ENCODE peak calls at places on chromosome 5, in seven cellular contexts. K, A, H, Y, P, G and X are unnamed samples.

GRCh38 chr5:134073404-134073803 is 41.1 kb upstream of the TCF7 start:
- DNase-seq in K (no peak), A (peak; percentile 29), H (no peak), Y (no peak), P (no peak), G (no peak), X (no peak)

GRCh38 chr5:154470949-154471870 is 6.8 kb downstream of the HAND1 start:
- DNase-seq in K (no peak), A (no peak), H (peak; percentile 32), Y (no peak), P (no peak), G (no peak), X (no peak)

GRCh38 chr5:178291969-178292825 is 59.6 kb upstream of the PHYKPL start:
- DNase-seq in K (no peak), A (no peak), H (no peak), Y (no peak), P (no peak), G (no peak), X (no peak)

GRCh38 chr5:158988987-158989624 is 110.6 kb downstream of the EBF1 start:
- DNase-seq in K (no peak), A (no peak), H (no peak), Y (no peak), P (no peak), G (no peak), X (no peak)

GRCh38 chr5:112436139-112436538 is 17.1 kb upstream of the EPB41L4A start:
- DNase-seq in K (no peak), A (no peak), H (no peak), Y (no peak), P (no peak), G (no peak), X (no peak)

GRCh38 chr5:172505840-172506638 is 51.7 kb upstream of the SH3PXD2B start:
- DNase-seq in K (no peak), A (no peak), H (no peak), Y (no peak), P (no peak), G (peak; percentile 12), X (no peak)

GRCh38 chr5:146340260-146341081 is 1.8 kb downstream of the POU4F3 start:
- DNase-seq in K (no peak), A (peak; percentile 68), H (peak; percentile 79), Y (peak; percentile 81), P (peak; percentile 66), G (peak; percentile 39), X (no peak)

GRCh38 chr5:172534229-172535169 is 80.2 kb upstream of the SH3PXD2B start:
- DNase-seq in K (peak; percentile 4), A (peak; percentile 18), H (no peak), Y (no peak), P (no peak), G (peak; percentile 50), X (no peak)

GRCh38 chr5:181100121-181101015 is 30.6 kb downstream of the OR2V1 start:
- DNase-seq in K (no peak), A (peak; percentile 4), H (peak; percentile 46), Y (no peak), P (peak; percentile 34), G (no peak), X (no peak)

GRCh38 chr5:83767409-83767992 is 46.8 kb upstream of the HAPLN1 start:
- DNase-seq in K (peak; percentile 19), A (peak; percentile 6), H (peak; percentile 37), Y (peak; percentile 4), P (no peak), G (no peak), X (no peak)

GRCh38 chr5:42036379-42036778 is 111.3 kb downstream of the FBXO4 start:
- DNase-seq in K (no peak), A (no peak), H (no peak), Y (no peak), P (no peak), G (no peak), X (no peak)

GRCh38 chr5:87121315-87122170 is 146.1 kb upstream of the RASA1 start:
- DNase-seq in K (peak; percentile 71), A (peak; percentile 94), H (peak; percentile 19), Y (no peak), P (no peak), G (no peak), X (no peak)

GRCh38 chr5:179766726-179767455 is 26.9 kb upstream of the LTC4S start:
- DNase-seq in K (no peak), A (peak; percentile 25), H (no peak), Y (no peak), P (no peak), G (no peak), X (no peak)

GRCh38 chr5:179768326-179769085 is 25.3 kb upstream of the LTC4S start:
- DNase-seq in K (no peak), A (peak; percentile 25), H (peak; percentile 75), Y (no peak), P (no peak), G (no peak), X (no peak)

GRCh38 chr5:179763215-179763945 is 30.4 kb upstream of the LTC4S start:
- DNase-seq in K (peak; percentile 38), A (peak; percentile 92), H (peak; percentile 91), Y (peak; percentile 51), P (peak; percentile 78), G (peak; percentile 79), X (peak; percentile 40)

GRCh38 chr5:179765400-179765799 is 28.4 kb upstream of the LTC4S start:
- DNase-seq in K (no peak), A (peak; percentile 95), H (peak; percentile 44), Y (no peak), P (no peak), G (no peak), X (no peak)

GRCh38 chr5:179766021-179766725 is 27.6 kb upstream of the LTC4S start:
- DNase-seq in K (no peak), A (peak; percentile 85), H (no peak), Y (no peak), P (peak; percentile 29), G (no peak), X (no peak)
- H3K9ac ChIP-seq in K (no peak overlapping the region), A (no peak overlapping the region), H (peak overlapping the region; percentile 20), Y (no peak overlapping the region), P (peak overlapping the region; percentile 36), G (no peak overlapping the region), X (no peak overlapping the region)

GRCh38 chr5:472076-472655 is 29.2 kb downstream of the EXOC3 start:
- DNase-seq in K (no peak), A (peak; percentile 13), H (no peak), Y (no peak), P (peak; percentile 51), G (peak; percentile 41), X (no peak)

GRCh38 chr5:472656-473343 is 29.8 kb downstream of the EXOC3 start:
- DNase-seq in K (peak; percentile 54), A (peak; percentile 72), H (peak; percentile 86), Y (peak; percentile 79), P (peak; percentile 100), G (peak; percentile 85), X (peak; percentile 39)

GRCh38 chr5:470961-471749 is 28.2 kb downstream of the EXOC3 start:
- DNase-seq in K (no peak), A (no peak), H (no peak), Y (no peak), P (no peak), G (no peak), X (no peak)

GRCh38 chr5:469752-470483 is 26.9 kb downstream of the EXOC3 start:
- DNase-seq in K (no peak), A (no peak), H (no peak), Y (no peak), P (no peak), G (no peak), X (no peak)

DNA sequence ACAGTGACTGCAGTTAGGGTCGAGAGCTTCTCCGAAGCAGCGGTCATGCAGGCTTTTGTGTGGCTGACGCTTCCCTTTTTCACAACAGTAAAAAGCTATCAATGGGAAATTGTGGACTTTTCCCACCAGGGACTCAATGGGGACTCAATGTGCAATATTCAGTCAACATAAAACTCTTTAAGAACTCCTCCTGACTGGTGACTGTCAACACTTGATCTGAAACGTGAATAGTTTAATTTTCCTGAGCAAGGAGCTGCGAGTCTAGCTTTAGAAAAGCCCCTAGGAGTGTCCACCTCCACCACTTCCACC is 28.7 kb downstream of the EXOC3 start:
- DNase-seq in K (no peak), A (no peak), H (no peak), Y (no peak), P (no peak), G (no peak), X (no peak)
- H3K9ac ChIP-seq in K (peak overlapping the region; percentile 89), A (peak overlapping the region; percentile 88), H (peak overlapping the region; percentile 89), Y (no peak overlapping the region), P (peak overlapping the region; percentile 96), G (peak overlapping the region; percentile 62), X (peak overlapping the region; percentile 92)

DNA sequence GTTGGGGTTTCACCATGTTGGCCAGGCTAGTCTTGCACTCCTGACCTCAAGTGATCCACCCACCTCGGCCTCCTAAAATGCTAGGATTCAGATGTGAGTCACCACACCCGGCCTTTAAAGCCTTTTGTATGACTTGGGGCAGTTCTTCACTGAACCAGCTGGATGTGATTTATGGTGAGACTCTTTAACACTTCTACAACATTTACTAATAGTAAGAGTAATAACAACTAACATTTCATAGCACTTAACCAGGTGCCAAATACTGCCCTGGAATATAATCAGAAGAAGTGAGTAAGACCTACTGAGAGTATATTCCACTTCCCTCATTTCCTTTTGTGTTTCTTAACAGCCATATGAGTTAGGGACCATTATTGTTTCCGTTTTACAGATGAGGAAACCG is 10.0 kb downstream of the ZSWIM6 start:
- DNase-seq in K (no peak), A (peak; percentile 89), H (peak; percentile 42), Y (no peak), P (no peak), G (no peak), X (no peak)
- H3K9ac ChIP-seq in K (no peak overlapping the region), A (no peak overlapping the region), H (no peak overlapping the region), Y (no peak overlapping the region), P (no peak overlapping the region), G (no peak overlapping the region), X (no peak overlapping the region)

GRCh38 chr5:160173-160510 is 31.2 kb upstream of the LRRC14B start:
- DNase-seq in K (no peak), A (peak; percentile 88), H (no peak), Y (no peak), P (no peak), G (no peak), X (no peak)

GRCh38 chr5:160894-161540 is 30.3 kb upstream of the LRRC14B start:
- DNase-seq in K (no peak), A (no peak), H (no peak), Y (no peak), P (no peak), G (no peak), X (no peak)

GRCh38 chr5:158807-159447 is 32.4 kb upstream of the LRRC14B start:
- DNase-seq in K (no peak), A (no peak), H (no peak), Y (no peak), P (no peak), G (no peak), X (no peak)

GRCh38 chr5:157801-158200 is 33.5 kb upstream of the LRRC14B start:
- DNase-seq in K (no peak), A (no peak), H (no peak), Y (no peak), P (no peak), G (no peak), X (no peak)

DNA sequence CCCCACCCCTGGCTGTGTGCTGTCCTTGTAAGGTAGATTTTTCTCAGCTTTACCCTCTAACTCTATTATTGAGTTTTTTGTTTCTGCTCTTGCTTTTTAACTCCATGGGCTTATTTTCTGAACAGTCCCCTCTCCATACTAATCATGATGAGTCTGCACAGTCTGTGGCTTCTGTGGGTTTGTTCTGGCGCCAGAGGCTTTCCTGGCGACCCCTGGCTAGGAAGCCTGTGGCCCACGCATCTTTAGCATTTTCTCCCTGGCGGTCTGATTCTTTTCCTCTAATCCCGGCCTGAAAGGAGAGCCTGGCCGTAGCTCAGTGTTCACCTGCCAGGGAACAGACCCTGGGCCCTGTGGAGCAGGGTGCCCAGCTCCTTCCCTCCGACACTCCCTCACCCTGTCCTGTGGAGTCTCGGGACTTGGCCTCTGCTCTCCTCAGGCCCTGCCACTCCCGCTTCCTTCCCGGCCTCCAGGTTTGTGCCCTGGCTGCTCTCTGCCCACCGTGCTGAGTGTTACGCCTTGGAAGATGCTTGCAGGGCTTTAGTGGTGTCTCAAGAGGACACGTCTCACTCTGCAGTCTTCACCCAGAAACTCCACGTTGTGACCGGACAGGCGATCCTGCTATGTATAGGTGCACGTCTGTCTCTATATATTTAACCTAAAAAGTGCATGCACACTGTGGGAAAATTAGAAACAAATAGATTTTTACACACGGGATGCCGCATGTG is 31.7 kb upstream of the LRRC14B start:
- DNase-seq in K (no peak), A (peak; percentile 92), H (no peak), Y (no peak), P (no peak), G (no peak), X (no peak)
- H3K9ac ChIP-seq in K (no peak overlapping the region), A (no peak overlapping the region), H (no peak overlapping the region), Y (no peak overlapping the region), P (no peak overlapping the region), G (no peak overlapping the region), X (no peak overlapping the region)